ENCODE peak calls at places on chromosomes 12 and 14, in nine cellular contexts. D is Caco-2; H is stimulated activated CD4-positive, alpha-beta T cell treated with anti-CD3 and anti-CD28 coated beads, TNF-alpha, amount 100 ng/mL, for 1 hour; F is GM03348; K is stimulated activated CD8-positive, alpha-beta memory T cell treated with anti-CD3 and anti-CD28 coated beads, Interleukin-7, amount 100 ng/mL, for 4 hours; E is T-helper 17 cell; Q is HEK293T; G is midbrain; S is psoas muscle. V is an unnamed sample.

GRCh38 chr12:13734753-13735152 is 246.6 kb downstream of the GRIN2B start:
- DNase-seq in E (no peak), K (no peak), G (no peak), D (no peak), F (no peak), S (no peak), H (no peak), Q (no peak), V (no peak)

GRCh38 chr14:82710257-82710841 is 1176.7 kb upstream of the SEL1L start:
- DNase-seq in K (no peak), D (peak), E (no peak), H (no peak), S (no peak), F (peak), G (peak), Q (peak), V (peak)

GRCh38 chr12:26748741-26749431 is 84.1 kb downstream of the ITPR2 start:
- DNase-seq in Q (no peak), G (no peak), H (no peak), D (no peak), S (no peak), E (no peak), K (no peak), F (peak), V (no peak)

GRCh38 chr12:84497819-84498218 is 414.8 kb downstream of the SLC6A15 start:
- DNase-seq in S (no peak), D (no peak), Q (peak), G (peak), F (peak), K (no peak), H (no peak), E (no peak), V (no peak)

GRCh38 chr14:103456167-103456835 is 66.3 kb downstream of the CKB start:
- DNase-seq in D (no peak), F (no peak), Q (no peak), E (no peak), K (no peak), H (no peak), S (no peak), G (no peak), V (no peak)

GRCh38 chr12:66693901-66694513 is 15.1 kb upstream of the GRIP1 start:
- DNase-seq in Q (peak), E (no peak), G (peak), D (peak), K (no peak), F (peak), S (no peak), H (no peak), V (no peak)

GRCh38 chr14:89973234-89973823 is 17.6 kb downstream of the TDP1 start:
- DNase-seq in G (peak), S (peak), D (peak), Q (peak), F (peak), K (no peak), H (no peak), E (no peak), V (peak)

GRCh38 chr12:52673216-52673615 is 7.0 kb downstream of the KRT1 start:
- DNase-seq in H (no peak), K (no peak), G (no peak), F (no peak), S (no peak), Q (no peak), E (no peak), D (peak), V (no peak)

GRCh38 chr12:120496353-120497340 is 734 bp downstream of the DYNLL1 start:
- DNase-seq in F (peak), E (peak), K (peak), D (peak), H (no peak), Q (peak), S (peak), G (peak), V (peak)

GRCh38 chr12:118543651-118544050 is 167.3 kb downstream of the SUDS3 start:
- DNase-seq in E (no peak), K (no peak), F (no peak), S (no peak), G (no peak), Q (no peak), D (no peak), H (no peak), V (no peak)

GRCh38 chr12:109726511-109727038 is 12.9 kb downstream of the FAM222A start:
- DNase-seq in E (no peak), H (no peak), G (no peak), F (no peak), D (no peak), S (no peak), K (no peak), Q (no peak), V (no peak)

GRCh38 chr12:79634957-79635471 is 55.8 kb downstream of the PAWR start:
- DNase-seq in S (no peak), F (peak), G (no peak), K (no peak), Q (no peak), H (no peak), D (no peak), E (no peak), V (no peak)

GRCh38 chr14:22838631-22839041 is 2.3 kb downstream of the MMP14 start:
- DNase-seq in S (peak), H (no peak), E (no peak), D (no peak), Q (no peak), K (no peak), G (no peak), F (peak), V (no peak)

GRCh38 chr12:75660107-75660530 is 148.7 kb upstream of the KRR1 start:
- DNase-seq in H (no peak), K (no peak), Q (no peak), D (no peak), S (no peak), E (no peak), G (no peak), F (no peak), V (no peak)

GRCh38 chr12:16763901-16764300 is 157.9 kb upstream of the LMO3 start:
- DNase-seq in K (no peak), Q (no peak), H (no peak), D (no peak), G (no peak), S (no peak), F (no peak), E (no peak), V (no peak)

GRCh38 chr14:91399868-91400640 is 17.6 kb downstream of the CCDC88C start:
- DNase-seq in H (no peak), G (no peak), D (no peak), F (no peak), S (no peak), K (no peak), E (no peak), Q (no peak), V (no peak)

GRCh38 chr14:39615352-39615751 is 183.1 kb upstream of the FBXO33 start:
- DNase-seq in H (no peak), G (no peak), K (no peak), D (no peak), Q (no peak), F (no peak), S (no peak), E (no peak), V (no peak)

GRCh38 chr14:69090187-69090789 is 62.6 kb downstream of the DCAF5 start:
- DNase-seq in H (no peak), Q (peak), S (no peak), F (peak), G (no peak), D (peak), E (no peak), K (no peak), V (peak)

GRCh38 chr14:31955941-31956579 is 121.0 kb upstream of the ARHGAP5 start:
- DNase-seq in S (no peak), K (no peak), F (no peak), H (no peak), Q (no peak), G (no peak), D (no peak), E (no peak), V (no peak)

GRCh38 chr12:93567174-93567573 is 5.3 kb upstream of the SOCS2 start:
- DNase-seq in F (peak), Q (no peak), D (no peak), E (no peak), G (no peak), S (no peak), H (no peak), K (no peak), V (no peak)

GRCh38 chr14:33911046-33911445 is 39.8 kb downstream of the EGLN3 start:
- DNase-seq in H (no peak), F (no peak), K (no peak), E (no peak), S (no peak), D (no peak), G (no peak), Q (no peak), V (no peak)

GRCh38 chr14:29773990-29774389 is 153.7 kb downstream of the PRKD1 start:
- DNase-seq in K (no peak), E (no peak), H (no peak), G (no peak), F (no peak), Q (no peak), S (no peak), D (no peak), V (no peak)

GRCh38 chr12:114405449-114406271 is at the start of gene TBX5:
- DNase-seq in H (no peak), E (no peak), K (no peak), F (peak), G (no peak), Q (no peak), D (no peak), S (no peak), V (no peak)

GRCh38 chr12:60803147-60803546 is 1207.3 kb downstream of the SLC16A7 start:
- DNase-seq in H (no peak), D (no peak), S (no peak), F (no peak), K (no peak), Q (no peak), E (no peak), G (no peak), V (no peak)

GRCh38 chr14:51726166-51726899 is 74.6 kb downstream of the FRMD6 start:
- DNase-seq in D (no peak), E (no peak), S (no peak), F (peak), K (no peak), H (no peak), G (no peak), Q (no peak), V (no peak)

GRCh38 chr14:104003616-104004015 is 61.3 kb upstream of the RD3L start:
- DNase-seq in H (no peak), S (no peak), F (no peak), G (no peak), D (no peak), Q (no peak), K (no peak), E (no peak), V (no peak)

GRCh38 chr12:79547044-79547734 is 143.6 kb downstream of the PAWR start:
- DNase-seq in S (no peak), Q (no peak), D (peak), K (no peak), G (no peak), H (no peak), E (no peak), F (peak), V (no peak)

GRCh38 chr12:93019911-93020224 is 90.8 kb upstream of the EEA1 start:
- DNase-seq in D (no peak), K (no peak), H (no peak), E (no peak), Q (no peak), G (no peak), F (no peak), S (no peak), V (no peak)

GRCh38 chr14:61226015-61226654 is 55.0 kb downstream of the TMEM30B start:
- DNase-seq in S (no peak), Q (no peak), D (no peak), K (no peak), E (no peak), F (peak), G (no peak), H (no peak), V (no peak)

GRCh38 chr12:122354958-122355641 is 67.4 kb downstream of the CLIP1 start:
- DNase-seq in S (peak), D (no peak), K (no peak), G (no peak), H (no peak), Q (no peak), E (no peak), F (no peak), V (no peak)

GRCh38 chr14:104461676-104462443 is 117.7 kb upstream of the C14orf180 start:
- DNase-seq in E (no peak), Q (peak), F (no peak), K (no peak), D (no peak), H (no peak), G (no peak), S (no peak), V (no peak)

GRCh38 chr12:34400986-34401658 is 378.8 kb downstream of the ALG10 start:
- DNase-seq in H (no peak), G (no peak), E (peak), S (peak), D (no peak), Q (peak), F (peak), K (no peak), V (peak)

GRCh38 chr12:91951571-91951970 is 194.1 kb downstream of the BTG1 start:
- DNase-seq in G (no peak), Q (no peak), S (no peak), H (no peak), F (peak), K (no peak), E (no peak), D (no peak), V (no peak)

GRCh38 chr12:6084969-6085450 is 39.5 kb downstream of the VWF start:
- DNase-seq in K (no peak), Q (no peak), F (peak), S (no peak), E (no peak), G (no peak), D (no peak), H (no peak), V (no peak)